ENCODE peak calls at places on chromosomes 1 and 21, in six cellular contexts. Y, J, I, P, S and U are unnamed samples.

GRCh38 chr1:227805606-227806197 is 9.8 kb upstream of the PRSS38 start:
- DNase-seq in Y (peak; percentile 88), J (no peak), I (peak; percentile 42), P (no peak), S (peak; percentile 99), U (peak; percentile 91)

GRCh38 chr1:156931553-156931952 is 11.1 kb downstream of the LRRC71 start:
- DNase-seq in Y (peak; percentile 33), J (no peak), I (no peak), P (no peak), S (no peak), U (no peak)

GRCh38 chr1:39987869-39988268 is 32.9 kb downstream of the MFSD2A start:
- DNase-seq in Y (no peak), J (no peak), I (no peak), P (no peak), S (no peak), U (no peak)

GRCh38 chr1:164771568-164772350 is 212.8 kb downstream of the PBX1 start:
- DNase-seq in Y (peak; percentile 81), J (no peak), I (peak; percentile 61), P (no peak), S (no peak), U (peak; percentile 82)

GRCh38 chr1:84668185-84668584 is 22.1 kb downstream of the SSX2IP start:
- DNase-seq in Y (peak; percentile 28), J (peak; percentile 10), I (no peak), P (no peak), S (no peak), U (no peak)

GRCh38 chr1:24484208-24484607 is 18.4 kb upstream of the RCAN3 start:
- DNase-seq in Y (no peak), J (no peak), I (no peak), P (no peak), S (no peak), U (no peak)

GRCh38 chr21:38822754-38823374 is 17.1 kb downstream of the ETS2 start:
- DNase-seq in Y (peak; percentile 51), J (no peak), I (no peak), P (peak; percentile 69), S (no peak), U (no peak)

GRCh38 chr1:41898191-41898713 is 20.5 kb downstream of the HIVEP3 start:
- DNase-seq in Y (peak; percentile 69), J (no peak), I (no peak), P (no peak), S (peak; percentile 37), U (peak; percentile 47)

GRCh38 chr1:231163831-231164427 is 2.1 kb downstream of the TRIM67 start:
- DNase-seq in Y (no peak), J (no peak), I (no peak), P (no peak), S (no peak), U (no peak)
- H3K4me3 ChIP-seq in Y (no peak overlapping the region), J (no peak overlapping the region), I (no peak overlapping the region), P (no peak overlapping the region), S (no peak overlapping the region), U (no peak overlapping the region)

GRCh38 chr1:163320891-163321290 is 863 bp upstream of the NUF2 start:
- DNase-seq in Y (no peak), J (no peak), I (no peak), P (no peak), S (no peak), U (no peak)

GRCh38 chr1:163321311-163322305 is at the start of gene NUF2:
- DNase-seq in Y (peak; percentile 99), J (peak; percentile 98), I (peak; percentile 90), P (peak; percentile 97), S (peak; percentile 96), U (peak; percentile 100)

GRCh38 chr1:163315773-163316374 is 5.9 kb upstream of the NUF2 start:
- DNase-seq in Y (peak; percentile 74), J (peak; percentile 62), I (no peak), P (no peak), S (no peak), U (no peak)
- TF ChIP-seq CTCF in Y (no peak), J (peak; percentile 98), I (peak; percentile 41), P (peak; percentile 62), S (peak; percentile 41), U (peak; percentile 35)

DNA sequence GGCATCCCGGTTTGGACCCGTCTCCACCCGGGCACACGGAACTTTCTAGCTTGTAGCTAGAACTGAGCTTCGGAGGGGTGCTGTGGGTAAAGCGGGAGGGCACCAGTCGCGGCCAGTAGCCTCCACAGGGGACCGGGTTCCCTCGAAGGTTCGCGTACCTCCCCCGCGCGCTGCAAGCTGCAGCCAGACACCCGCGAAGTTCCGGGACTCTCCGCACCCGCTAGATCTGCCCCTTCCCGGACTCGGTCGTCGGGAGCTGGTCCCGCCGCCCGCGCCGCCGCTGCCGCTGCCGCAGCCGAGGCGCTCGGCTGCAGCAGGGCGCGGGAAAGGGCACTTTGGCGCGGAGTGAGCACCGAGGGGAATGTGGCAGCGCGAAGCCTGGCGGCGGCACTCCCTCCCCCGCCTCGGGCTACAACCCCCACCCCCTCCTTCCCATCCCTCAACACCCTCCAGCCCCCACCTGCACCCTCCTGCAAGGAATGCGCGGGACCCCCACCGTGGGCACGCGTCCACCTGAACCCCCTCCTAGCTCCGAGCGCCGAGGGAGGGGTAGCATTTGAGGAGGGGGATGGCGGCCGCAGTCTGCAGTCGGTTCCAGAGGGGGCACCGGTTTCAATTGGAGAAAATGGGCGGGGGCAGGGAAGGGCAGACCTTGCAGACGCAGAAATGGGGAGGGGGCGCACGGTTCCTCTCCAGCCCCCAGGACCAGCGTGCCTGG is 1.1 kb downstream of the CSMD2 start:
- DNase-seq in Y (no peak), J (no peak), I (no peak), P (peak; percentile 80), S (no peak), U (no peak)
- H3K4me3 ChIP-seq in Y (peak overlapping the region; percentile 80), J (no peak overlapping the region), I (peak overlapping the region; percentile 44), P (peak overlapping the region; percentile 41), S (peak overlapping the region; percentile 53), U (peak overlapping the region; percentile 71)

DNA sequence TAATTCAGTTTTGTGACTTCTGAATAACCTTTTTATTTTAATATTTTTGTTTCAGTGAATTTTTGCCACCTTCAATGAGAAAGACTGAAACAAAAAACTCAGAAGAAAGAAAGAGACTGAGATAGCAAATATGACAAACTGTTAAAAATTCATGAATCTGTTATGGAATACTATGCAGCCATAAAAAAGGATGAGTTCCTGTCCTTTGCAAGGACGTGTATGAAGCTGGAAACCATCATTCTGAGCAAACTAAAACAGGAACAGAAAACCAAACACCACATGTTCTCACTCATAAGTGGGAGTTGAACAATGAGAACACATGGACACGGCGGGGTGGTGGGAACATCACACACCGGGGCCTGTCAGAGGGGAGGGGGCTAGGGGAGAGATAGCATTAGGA is 193.4 kb upstream of the FGGY start:
- DNase-seq in Y (no peak), J (no peak), I (no peak), P (no peak), S (no peak), U (no peak)
- TF ChIP-seq CTCF in Y (no peak), J (no peak), I (no peak), P (no peak), S (no peak), U (no peak)